ENCODE peak calls at places on chromosomes 3 and 15, in seven cellular contexts. O is activated gamma-delta T cell treated with Interleukin-2 at 50 U/mL for 16 hours; A is T-helper 1 cell; R is stimulated activated CD4-positive, alpha-beta T cell treated with anti-CD3 and anti-CD28 coated beads, Interleukin-12 subunit alpha, Interleukin-12 subunit beta, amount 100 ng/mL, for 48 hours; I is Kasumi-1; Q is skeletal muscle cell; F is EL. J is an unnamed sample.

GRCh38 chr15:73564255-73564654 is 68.9 kb downstream of the NPTN start:
- DNase-seq in O (no peak), A (no peak), R (no peak), I (peak), Q (peak), F (peak), J (peak)

GRCh38 chr3:48687220-48687678 is 1.5 kb upstream of the NCKIPSD start:
- DNase-seq in O (no peak), A (no peak), R (no peak), I (no peak), Q (no peak), F (no peak), J (no peak)

GRCh38 chr15:62732078-62732477 is 310.5 kb upstream of the TPM1 start:
- DNase-seq in O (no peak), A (no peak), R (no peak), I (no peak), Q (no peak), F (no peak), J (peak)

GRCh38 chr3:131242201-131242600 is 139.4 kb upstream of the NUDT16 start:
- DNase-seq in O (no peak), A (no peak), R (no peak), I (peak), Q (no peak), F (no peak), J (peak)

GRCh38 chr15:57708047-57708446 is 1.5 kb downstream of the POLR2M start:
- DNase-seq in O (no peak), A (no peak), R (no peak), I (no peak), Q (no peak), F (peak), J (no peak)

GRCh38 chr3:99972380-99973104 is 141.8 kb downstream of the FILIP1L start:
- DNase-seq in O (no peak), A (no peak), R (no peak), I (no peak), Q (no peak), F (no peak), J (peak)

GRCh38 chr3:45082139-45082538 is 56.0 kb downstream of the CLEC3B start:
- DNase-seq in O (no peak), A (no peak), R (no peak), I (no peak), Q (no peak), F (peak), J (no peak)

GRCh38 chr3:131386429-131386926 is 4.9 kb downstream of the NUDT16 start:
- DNase-seq in O (no peak), A (no peak), R (no peak), I (peak), Q (no peak), F (no peak), J (peak)

GRCh38 chr3:155019576-155019975 is 60.5 kb upstream of the MME start:
- DNase-seq in O (no peak), A (no peak), R (no peak), I (no peak), Q (no peak), F (peak), J (peak)

GRCh38 chr3:45280227-45280626 is 54.1 kb upstream of the TMEM158 start:
- DNase-seq in O (no peak), A (no peak), R (no peak), I (no peak), Q (no peak), F (no peak), J (peak)

GRCh38 chr3:102069211-102069662 is 219.9 kb downstream of the NFKBIZ start:
- DNase-seq in O (no peak), A (no peak), R (no peak), I (no peak), Q (peak), F (peak), J (peak)

GRCh38 chr3:61979645-61980430 is 393.5 kb downstream of the FEZF2 start:
- DNase-seq in O (no peak), A (no peak), R (no peak), I (peak), Q (no peak), F (no peak), J (peak)

GRCh38 chr3:99872633-99873254 is 55.1 kb downstream of the CMSS1 start:
- DNase-seq in O (no peak), A (no peak), R (no peak), I (no peak), Q (no peak), F (no peak), J (no peak)

GRCh38 chr3:147934316-147935188 is 525.4 kb downstream of the ZIC1 start:
- DNase-seq in O (no peak), A (no peak), R (no peak), I (no peak), Q (no peak), F (no peak), J (no peak)

GRCh38 chr3:169929830-169930519 is 18.6 kb downstream of the SAMD7 start:
- DNase-seq in O (no peak), A (no peak), R (no peak), I (peak), Q (no peak), F (no peak), J (no peak)

GRCh38 chr15:29208352-29208751 is 61.3 kb downstream of the NSMCE3 start:
- DNase-seq in O (no peak), A (no peak), R (no peak), I (peak), Q (no peak), F (no peak), J (peak)

GRCh38 chr15:71259866-71260265 is 144.6 kb downstream of the THSD4 start:
- DNase-seq in O (no peak), A (no peak), R (no peak), I (no peak), Q (no peak), F (no peak), J (no peak)

GRCh38 chr3:150348500-150348899 is 59.6 kb upstream of the TSC22D2 start:
- DNase-seq in O (no peak), A (no peak), R (no peak), I (no peak), Q (peak), F (peak), J (peak)

GRCh38 chr3:195117978-195118581 is 152.9 kb downstream of the XXYLT1 start:
- DNase-seq in O (no peak), A (no peak), R (no peak), I (peak), Q (no peak), F (peak), J (no peak)

GRCh38 chr3:112128843-112129727 is 4.0 kb downstream of the GCSAM start:
- DNase-seq in O (peak), A (peak), R (peak), I (no peak), Q (no peak), F (peak), J (peak)

GRCh38 chr3:166575166-166575565 is 737.9 kb upstream of the BCHE start:
- DNase-seq in O (no peak), A (no peak), R (no peak), I (no peak), Q (no peak), F (no peak), J (no peak)

GRCh38 chr3:85800676-85801075 is 841.9 kb downstream of the CADM2 start:
- DNase-seq in O (no peak), A (no peak), R (no peak), I (no peak), Q (no peak), F (no peak), J (no peak)

GRCh38 chr15:30953731-30954378 is 37.6 kb downstream of the MTMR10 start:
- DNase-seq in O (no peak), A (no peak), R (no peak), I (no peak), Q (peak), F (peak), J (peak)

GRCh38 chr3:114365909-114366308 is 72.1 kb downstream of the TIGIT start:
- DNase-seq in O (no peak), A (no peak), R (no peak), I (no peak), Q (no peak), F (no peak), J (no peak)

GRCh38 chr15:45347989-45348388 is 30.4 kb downstream of the GATM start:
- DNase-seq in O (no peak), A (no peak), R (no peak), I (no peak), Q (no peak), F (no peak), J (no peak)